ENCODE peak calls at places on chromosomes 13 and 19, in four cellular contexts. R is GM03348, Z is mucosa of gallbladder, B is GM12891. U is an unnamed sample.

GRCh38 chr19:14072535-14073231 is at the start of gene MISP3:
- DNase-seq in B (no peak), Z (peak; percentile 51), R (no peak), U (peak; percentile 87)

GRCh38 chr19:33252971-33253370 is 27.3 kb upstream of the SLC7A10 start:
- DNase-seq in B (no peak), Z (no peak), R (no peak), U (no peak)

GRCh38 chr19:43490759-43491158 is 13.8 kb downstream of the PHLDB3 start:
- DNase-seq in B (no peak), R (no peak), Z (no peak), U (no peak)

GRCh38 chr19:48127561-48127960 is 16.9 kb upstream of the PLA2G4C start:
- DNase-seq in R (no peak), Z (no peak), B (no peak), U (no peak)

GRCh38 chr19:49413348-49413747 is 9.9 kb downstream of the PTH2 start:
- DNase-seq in R (no peak), B (no peak), Z (no peak), U (no peak)

GRCh38 chr19:49637865-49638350 is 2.0 kb downstream of the RRAS start:
- DNase-seq in R (peak; percentile 94), B (no peak), Z (peak; percentile 83), U (peak; percentile 95)

GRCh38 chr19:31264379-31264778 is 84.9 kb downstream of the TSHZ3 start:
- DNase-seq in B (no peak), Z (no peak), R (no peak), U (no peak)

GRCh38 chr13:73060251-73061160 is 1.7 kb downstream of the KLF5 start:
- DNase-seq in R (peak; percentile 66), B (no peak), Z (no peak), U (no peak)

GRCh38 chr19:13128583-13128982 is 10.5 kb downstream of the NACC1 start:
- DNase-seq in B (no peak), R (no peak), Z (no peak), U (no peak)

GRCh38 chr19:8666814-8667405 is 31.7 kb downstream of the ACTL9 start:
- DNase-seq in R (no peak), Z (no peak), B (no peak), U (no peak)

GRCh38 chr13:112696869-112697465 is 7.1 kb downstream of the ATP11A start:
- DNase-seq in B (no peak), Z (no peak), R (no peak), U (no peak)

GRCh38 chr19:7888145-7888825 is at the start of gene LRRC8E:
- DNase-seq in Z (no peak), R (peak; percentile 82), B (no peak), U (peak; percentile 79)

GRCh38 chr13:82627183-82627582 is 1255.1 kb downstream of the SLITRK1 start:
- DNase-seq in R (no peak), B (no peak), Z (no peak), U (no peak)

GRCh38 chr19:46006411-46006810 is 11.1 kb downstream of the CCDC61 start:
- DNase-seq in R (no peak), Z (no peak), B (no peak), U (no peak)

GRCh38 chr19:1214862-1215731 is 9.5 kb downstream of the STK11 start:
- DNase-seq in Z (no peak), R (no peak), B (no peak), U (peak; percentile 29)

GRCh38 chr19:30206187-30206586 is 166.0 kb upstream of the ZNF536 start:
- DNase-seq in B (no peak), R (no peak), Z (no peak), U (no peak)

GRCh38 chr13:112768795-112769411 is 79.1 kb downstream of the ATP11A start:
- DNase-seq in B (no peak), R (no peak), Z (no peak), U (no peak)

GRCh38 chr13:20297181-20297580 is 65.1 kb upstream of the GJB6 start:
- DNase-seq in B (no peak), R (no peak), Z (no peak), U (no peak)

GRCh38 chr19:10921199-10921879 is 7.1 kb downstream of the YIPF2 start:
- DNase-seq in B (no peak), R (no peak), Z (no peak), U (no peak)